ENCODE peak calls at places on chromosomes 11 and 22, in five cellular contexts. D, R, M, C and U are unnamed samples.

GRCh38 chr11:11620966-11621880 is 582 bp downstream of the GALNT18 start:
- DNase-seq in R (no peak), C (no peak), D (no peak), M (no peak), U (no peak)

GRCh38 chr11:77191823-77192495 is 63.9 kb downstream of the MYO7A start:
- DNase-seq in D (no peak), C (peak), R (peak), M (peak), U (no peak)

GRCh38 chr11:119472186-119472855 is 49.3 kb upstream of the THY1 start:
- DNase-seq in D (no peak), R (no peak), M (no peak), C (no peak), U (no peak)

GRCh38 chr11:123183391-123184099 is 11.5 kb downstream of the CLMP start:
- DNase-seq in D (no peak), C (no peak), M (no peak), R (no peak), U (no peak)

GRCh38 chr11:114165326-114166230 is 106.1 kb downstream of the ZBTB16 start:
- DNase-seq in M (no peak), R (no peak), C (no peak), D (no peak), U (no peak)

GRCh38 chr22:50001388-50002231 is 11.0 kb downstream of the IL17REL start:
- DNase-seq in R (no peak), D (no peak), C (no peak), M (no peak), U (no peak)

GRCh38 chr22:36486619-36487384 is 5.4 kb upstream of the TXN2 start:
- DNase-seq in R (peak), D (no peak), M (no peak), C (no peak), U (no peak)

GRCh38 chr11:1786466-1786865 is 22.7 kb upstream of the CTSD start:
- DNase-seq in D (no peak), M (no peak), R (no peak), C (no peak), U (no peak)

GRCh38 chr11:70477607-70478006 is 79.3 kb downstream of the CTTN start:
- DNase-seq in C (no peak), M (no peak), D (no peak), R (no peak), U (no peak)

GRCh38 chr11:127003260-127003981 is 2.9 kb upstream of the KIRREL3 start:
- DNase-seq in D (no peak), R (no peak), M (no peak), C (peak), U (no peak)

GRCh38 chr11:84289381-84289906 is 1003.3 kb upstream of the CCDC90B start:
- DNase-seq in D (peak), R (no peak), M (no peak), C (no peak), U (no peak)

GRCh38 chr11:122686106-122686505 is 30.6 kb downstream of the UBASH3B start:
- DNase-seq in M (no peak), D (no peak), R (no peak), C (no peak), U (no peak)

GRCh38 chr11:3217751-3218482 is 696 bp downstream of the MRGPRG start:
- DNase-seq in C (peak), M (no peak), R (no peak), D (no peak), U (no peak)

GRCh38 chr22:49199224-49199623 is 628.4 kb downstream of the BRD1 start:
- DNase-seq in R (no peak), C (peak), M (no peak), D (no peak), U (no peak)

GRCh38 chr11:61505106-61505505 is 3.4 kb upstream of the LRRC10B start:
- DNase-seq in C (no peak), D (no peak), R (no peak), M (no peak), U (no peak)

GRCh38 chr22:18044548-18045271 is 20.3 kb upstream of the MICAL3 start:
- DNase-seq in C (no peak), M (no peak), R (no peak), D (no peak), U (no peak)

GRCh38 chr22:24583972-24584790 is 8.7 kb downstream of the LRRC75B start:
- DNase-seq in M (no peak), D (no peak), C (no peak), R (no peak), U (no peak)

GRCh38 chr11:19253817-19254216 is 13.1 kb upstream of the E2F8 start:
- DNase-seq in M (no peak), D (no peak), C (no peak), R (no peak), U (no peak)

GRCh38 chr11:17803751-17804334 is 69.3 kb downstream of the KCNC1 start:
- DNase-seq in M (no peak), C (no peak), R (no peak), D (no peak), U (no peak)